ENCODE peak calls at places on chromosomes 4 and X, in five cellular contexts. P is neural crest cell; H is NCI-H1092; K is A549; V is activated T-cell treated with anti-CD3 and anti-CD28 coated beads, Interleukin-2, amount 50 U/mL, for 4 hours. U is an unnamed sample.

GRCh38 chr4:120842046-120842445 is 80.5 kb downstream of the PRDM5 start:
- DNase-seq in H (no peak), P (no peak), K (no peak), V (no peak), U (no peak)

GRCh38 chr4:35556387-35556786 is 687.9 kb downstream of the ARAP2 start:
- DNase-seq in P (no peak), K (no peak), V (no peak), H (no peak), U (no peak)

GRCh38 chr4:85677286-85677685 is 202.3 kb downstream of the ARHGAP24 start:
- DNase-seq in V (no peak), P (no peak), H (no peak), K (no peak), U (no peak)

GRCh38 chrX:23251043-23251442 is 83.6 kb upstream of the PTCHD1 start:
- DNase-seq in K (no peak), H (no peak), V (no peak), P (no peak), U (no peak)

GRCh38 chr4:168633071-168633470 is 136.2 kb downstream of the PALLD start:
- DNase-seq in K (no peak), V (no peak), H (no peak), P (no peak), U (no peak)

GRCh38 chr4:126888968-126889367 is 743.8 kb upstream of the INTU start:
- DNase-seq in P (no peak), K (no peak), V (no peak), H (no peak), U (no peak)

GRCh38 chr4:121777625-121778024 is 12.7 kb upstream of the SMIM43 start:
- DNase-seq in K (no peak), V (no peak), H (no peak), P (no peak), U (no peak)

GRCh38 chr4:91826186-91826585 is 477.6 kb upstream of the GRID2 start:
- DNase-seq in K (no peak), H (no peak), V (no peak), P (no peak), U (no peak)

GRCh38 chr4:168981460-168981859 is 28.6 kb downstream of the CBR4 start:
- DNase-seq in K (no peak), H (no peak), V (no peak), P (no peak), U (no peak)

GRCh38 chr4:145888393-145888792 is 50.2 kb downstream of the ZNF827 start:
- DNase-seq in H (no peak), P (no peak), K (no peak), V (no peak), U (no peak)

GRCh38 chr4:8069102-8069752 is 89.4 kb downstream of the ABLIM2 start:
- DNase-seq in V (no peak), K (no peak), H (no peak), P (no peak), U (no peak)

GRCh38 chrX:47148946-47149345 is 3.9 kb downstream of the RBM10 start:
- DNase-seq in P (no peak), V (no peak), K (no peak), H (no peak), U (no peak)

GRCh38 chrX:129593137-129593536 is 53.1 kb downstream of the OCRL start:
- DNase-seq in H (no peak), P (no peak), V (no peak), K (peak), U (no peak)

GRCh38 chrX:14673764-14674163 is 144.4 kb downstream of the GLRA2 start:
- DNase-seq in K (peak), H (peak), V (no peak), P (no peak), U (no peak)

GRCh38 chr4:153068751-153069150 is 132.6 kb downstream of the FHDC1 start:
- DNase-seq in V (no peak), K (no peak), H (no peak), P (no peak), U (no peak)

GRCh38 chr4:87856816-87857215 is 24.0 kb downstream of the MEPE start:
- DNase-seq in K (no peak), H (no peak), V (no peak), P (no peak), U (no peak)

GRCh38 chr4:10879411-10880110 is 195.0 kb upstream of the CLNK start:
- DNase-seq in P (no peak), H (no peak), V (no peak), K (no peak), U (no peak)

GRCh38 chr4:27828843-27829242 is 968.2 kb downstream of the STIM2 start:
- DNase-seq in P (no peak), K (no peak), H (no peak), V (no peak), U (no peak)

GRCh38 chr4:13860126-13860525 is 232.6 kb upstream of the BOD1L1 start:
- DNase-seq in P (no peak), V (no peak), K (no peak), H (no peak), U (no peak)

GRCh38 chr4:57061395-57061794 is 48.8 kb downstream of the IGFBP7 start:
- DNase-seq in V (no peak), P (no peak), H (no peak), K (no peak), U (no peak)

GRCh38 chr4:74608151-74608949 is 163.4 kb downstream of the AREG start:
- DNase-seq in H (no peak), P (no peak), V (no peak), K (peak), U (no peak)

GRCh38 chr4:125750827-125751466 is 436.2 kb downstream of the FAT4 start:
- DNase-seq in P (no peak), V (no peak), K (peak), H (no peak), U (no peak)

GRCh38 chrX:10110984-10111363 is 45.8 kb upstream of the CLCN4 start:
- DNase-seq in V (peak), H (no peak), P (no peak), K (no peak), U (no peak)

GRCh38 chrX:46572295-46572936 is 1.1 kb upstream of the CHST7 start:
- DNase-seq in P (no peak), V (peak), K (no peak), H (no peak), U (no peak)

GRCh38 chr4:6307891-6308290 is 38.2 kb downstream of the WFS1 start:
- DNase-seq in P (no peak), H (no peak), K (no peak), V (no peak), U (no peak)

GRCh38 chr4:19512086-19512485 is 739.6 kb upstream of the SLIT2 start:
- DNase-seq in P (no peak), H (no peak), V (no peak), K (no peak), U (no peak)

GRCh38 chr4:123889376-123889945 is 492.9 kb downstream of the SPRY1 start:
- DNase-seq in H (no peak), P (no peak), V (no peak), K (no peak), U (no peak)

GRCh38 chr4:76736434-76736833 is 161.5 kb downstream of the SOWAHB start:
- DNase-seq in P (no peak), K (no peak), H (no peak), V (no peak), U (no peak)

GRCh38 chr4:149555146-149555545 is 260.5 kb downstream of the IQCM start:
- DNase-seq in K (no peak), H (no peak), V (no peak), P (no peak), U (no peak)

GRCh38 chrX:124393238-124393637 is 46.9 kb downstream of the SH2D1A start:
- DNase-seq in K (no peak), V (no peak), H (no peak), P (no peak), U (no peak)

GRCh38 chr4:155722816-155723499 is 35.9 kb upstream of the GUCY1B1 start:
- DNase-seq in V (no peak), K (no peak), H (no peak), P (no peak), U (no peak)